ENCODE peak calls at places on chromosomes 4 and X, in four cellular contexts. One of them, this sample, is unnamed.
A peak's percentile ranks its signal among the peaks of the same experiment; 100 is the strongest.

GRCh38 chrX:57286507-57287251 is at the start of gene FAAH2:
- DNase-seq in caudate nucleus: no peak
- DNase-seq in mammary epithelial cell: peak; percentile 86
- DNase-seq in astrocyte: no peak
- DNase-seq in this sample: no peak

GRCh38 chr4:2286904-2287593 is 25.1 kb upstream of the MXD4 start:
- DNase-seq in caudate nucleus: no peak
- DNase-seq in mammary epithelial cell: no peak
- DNase-seq in astrocyte: no peak
- DNase-seq in this sample: peak; percentile 4

GRCh38 chr4:146632770-146633470 is 5.8 kb upstream of the POU4F2 start:
- DNase-seq in caudate nucleus: no peak
- DNase-seq in mammary epithelial cell: no peak
- DNase-seq in astrocyte: no peak
- DNase-seq in this sample: no peak

GRCh38 chrX:154986826-154987575 is 35.5 kb downstream of the F8 start:
- DNase-seq in caudate nucleus: no peak
- DNase-seq in mammary epithelial cell: no peak
- DNase-seq in astrocyte: no peak
- DNase-seq in this sample: no peak

GRCh38 chrX:130110379-130111219 is at the start of gene ELF4:
- DNase-seq in caudate nucleus: peak; percentile 1
- DNase-seq in mammary epithelial cell: peak; percentile 78
- DNase-seq in astrocyte: no peak
- DNase-seq in this sample: peak; percentile 37

GRCh38 chr4:167020410-167020809 is 213.9 kb downstream of the SPOCK3 start:
- DNase-seq in caudate nucleus: no peak
- DNase-seq in mammary epithelial cell: no peak
- DNase-seq in astrocyte: no peak
- DNase-seq in this sample: no peak

GRCh38 chr4:159175165-159175988 is 72.5 kb downstream of the RAPGEF2 start:
- DNase-seq in caudate nucleus: peak; percentile 65
- DNase-seq in mammary epithelial cell: peak; percentile 80
- DNase-seq in astrocyte: peak; percentile 83
- DNase-seq in this sample: peak; percentile 94

GRCh38 chr4:53688186-53688790 is 97.0 kb upstream of the LNX1 start:
- DNase-seq in caudate nucleus: no peak
- DNase-seq in mammary epithelial cell: peak; percentile 97
- DNase-seq in astrocyte: peak; percentile 100
- DNase-seq in this sample: peak; percentile 100

GRCh38 chrX:101931494-101932248 is at the start of gene ZMAT1:
- DNase-seq in caudate nucleus: peak; percentile 84
- DNase-seq in mammary epithelial cell: peak; percentile 25
- DNase-seq in astrocyte: peak; percentile 47
- DNase-seq in this sample: peak; percentile 43

GRCh38 chrX:111445485-111445884 is 33.5 kb upstream of the DCX start:
- DNase-seq in caudate nucleus: no peak
- DNase-seq in mammary epithelial cell: peak; percentile 35
- DNase-seq in astrocyte: peak; percentile 22
- DNase-seq in this sample: peak; percentile 32

GRCh38 chr4:17098401-17098800 is 200.0 kb upstream of the LDB2 start:
- DNase-seq in caudate nucleus: no peak
- DNase-seq in mammary epithelial cell: no peak
- DNase-seq in astrocyte: no peak
- DNase-seq in this sample: no peak

GRCh38 chr4:173014113-173014558 is 154.5 kb upstream of the GALNT7 start:
- DNase-seq in caudate nucleus: no peak
- DNase-seq in mammary epithelial cell: peak; percentile 68
- DNase-seq in astrocyte: peak; percentile 77
- DNase-seq in this sample: peak; percentile 85

GRCh38 chr4:87560802-87561201 is 31.6 kb upstream of the SPARCL1 start:
- DNase-seq in caudate nucleus: no peak
- DNase-seq in mammary epithelial cell: peak; percentile 27
- DNase-seq in astrocyte: no peak
- DNase-seq in this sample: no peak

GRCh38 chr4:22848332-22848731 is 155.6 kb downstream of the GBA3 start:
- DNase-seq in caudate nucleus: no peak
- DNase-seq in mammary epithelial cell: no peak
- DNase-seq in astrocyte: no peak
- DNase-seq in this sample: no peak

GRCh38 chr4:140738111-140738510 is 18.1 kb downstream of the TBC1D9 start:
- DNase-seq in caudate nucleus: no peak
- DNase-seq in mammary epithelial cell: no peak
- DNase-seq in astrocyte: no peak
- DNase-seq in this sample: no peak